ENCODE peak calls at places on chromosome 9, in seven cellular contexts. One of them, this sample, is unnamed.

GRCh38 chr9:16680965-16681658 is 189.4 kb downstream of the BNC2 start:
- DNase-seq in mesenchymal stem cell: no peak
- DNase-seq in neuronal stem cell: no peak
- DNase-seq in left ventricle myocardium inferior: no peak
- DNase-seq in fibroblast of lung: peak; percentile 79
- DNase-seq in CD4-positive, alpha-beta T cell: no peak
- DNase-seq in substantia nigra: no peak
- DNase-seq in this sample: no peak

GRCh38 chr9:133056533-133056932 is 5.2 kb upstream of the CEL start:
- DNase-seq in mesenchymal stem cell: no peak
- DNase-seq in neuronal stem cell: no peak
- DNase-seq in left ventricle myocardium inferior: no peak
- DNase-seq in fibroblast of lung: no peak
- DNase-seq in CD4-positive, alpha-beta T cell: no peak
- DNase-seq in substantia nigra: no peak
- DNase-seq in this sample: no peak

GRCh38 chr9:130122465-130122864 is 49.7 kb upstream of the NCS1 start:
- DNase-seq in mesenchymal stem cell: no peak
- DNase-seq in neuronal stem cell: no peak
- DNase-seq in left ventricle myocardium inferior: no peak
- DNase-seq in fibroblast of lung: no peak
- DNase-seq in CD4-positive, alpha-beta T cell: no peak
- DNase-seq in substantia nigra: no peak
- DNase-seq in this sample: no peak

GRCh38 chr9:84669008-84669292 is 579 bp upstream of the NTRK2 start:
- DNase-seq in mesenchymal stem cell: peak; percentile 33
- DNase-seq in neuronal stem cell: no peak
- DNase-seq in left ventricle myocardium inferior: no peak
- DNase-seq in fibroblast of lung: no peak
- DNase-seq in CD4-positive, alpha-beta T cell: no peak
- DNase-seq in substantia nigra: peak; percentile 55
- DNase-seq in this sample: no peak

GRCh38 chr9:134643306-134643705 is 1.7 kb downstream of the COL5A1 start:
- DNase-seq in mesenchymal stem cell: peak; percentile 51
- DNase-seq in neuronal stem cell: no peak
- DNase-seq in left ventricle myocardium inferior: no peak
- DNase-seq in fibroblast of lung: peak; percentile 48
- DNase-seq in CD4-positive, alpha-beta T cell: no peak
- DNase-seq in substantia nigra: no peak
- DNase-seq in this sample: no peak

GRCh38 chr9:7961076-7961475 is 161.5 kb upstream of the DMAC1 start:
- DNase-seq in mesenchymal stem cell: no peak
- DNase-seq in neuronal stem cell: no peak
- DNase-seq in left ventricle myocardium inferior: no peak
- DNase-seq in fibroblast of lung: no peak
- DNase-seq in CD4-positive, alpha-beta T cell: no peak
- DNase-seq in substantia nigra: no peak
- DNase-seq in this sample: no peak

GRCh38 chr9:133506653-133507038 is 18.1 kb downstream of the MYMK start:
- DNase-seq in mesenchymal stem cell: peak; percentile 92
- DNase-seq in neuronal stem cell: no peak
- DNase-seq in left ventricle myocardium inferior: peak; percentile 65
- DNase-seq in fibroblast of lung: peak; percentile 94
- DNase-seq in CD4-positive, alpha-beta T cell: no peak
- DNase-seq in substantia nigra: no peak
- DNase-seq in this sample: no peak

GRCh38 chr9:30597609-30598008 is 1786.8 kb upstream of the ACO1 start:
- DNase-seq in mesenchymal stem cell: no peak
- DNase-seq in neuronal stem cell: no peak
- DNase-seq in left ventricle myocardium inferior: no peak
- DNase-seq in fibroblast of lung: no peak
- DNase-seq in CD4-positive, alpha-beta T cell: no peak
- DNase-seq in substantia nigra: no peak
- DNase-seq in this sample: no peak

GRCh38 chr9:72980600-72981265 is 27.9 kb upstream of the ALDH1A1 start:
- DNase-seq in mesenchymal stem cell: no peak
- DNase-seq in neuronal stem cell: no peak
- DNase-seq in left ventricle myocardium inferior: no peak
- DNase-seq in fibroblast of lung: no peak
- DNase-seq in CD4-positive, alpha-beta T cell: no peak
- DNase-seq in substantia nigra: no peak
- DNase-seq in this sample: no peak

GRCh38 chr9:18826248-18826647 is 206.8 kb downstream of the SAXO1 start:
- DNase-seq in mesenchymal stem cell: no peak
- DNase-seq in neuronal stem cell: no peak
- DNase-seq in left ventricle myocardium inferior: no peak
- DNase-seq in fibroblast of lung: no peak
- DNase-seq in CD4-positive, alpha-beta T cell: no peak
- DNase-seq in substantia nigra: no peak
- DNase-seq in this sample: peak; percentile 12

GRCh38 chr9:69976165-69976564 is 67.5 kb upstream of the MAMDC2 start:
- DNase-seq in mesenchymal stem cell: peak; percentile 76
- DNase-seq in neuronal stem cell: no peak
- DNase-seq in left ventricle myocardium inferior: no peak
- DNase-seq in fibroblast of lung: peak; percentile 98
- DNase-seq in CD4-positive, alpha-beta T cell: no peak
- DNase-seq in substantia nigra: no peak
- DNase-seq in this sample: peak; percentile 37

GRCh38 chr9:35820076-35820475 is 5.2 kb upstream of the HINT2 start:
- DNase-seq in mesenchymal stem cell: no peak
- DNase-seq in neuronal stem cell: no peak
- DNase-seq in left ventricle myocardium inferior: no peak
- DNase-seq in fibroblast of lung: peak; percentile 72
- DNase-seq in CD4-positive, alpha-beta T cell: no peak
- DNase-seq in substantia nigra: no peak
- DNase-seq in this sample: no peak

GRCh38 chr9:2560175-2560574 is 61.4 kb upstream of the VLDLR start:
- DNase-seq in mesenchymal stem cell: no peak
- DNase-seq in neuronal stem cell: no peak
- DNase-seq in left ventricle myocardium inferior: no peak
- DNase-seq in fibroblast of lung: no peak
- DNase-seq in CD4-positive, alpha-beta T cell: no peak
- DNase-seq in substantia nigra: no peak
- DNase-seq in this sample: no peak

GRCh38 chr9:27118916-27119315 is 9.9 kb downstream of the TEK start:
- DNase-seq in mesenchymal stem cell: peak; percentile 58
- DNase-seq in neuronal stem cell: no peak
- DNase-seq in left ventricle myocardium inferior: no peak
- DNase-seq in fibroblast of lung: peak; percentile 82
- DNase-seq in CD4-positive, alpha-beta T cell: no peak
- DNase-seq in substantia nigra: no peak
- DNase-seq in this sample: no peak

DNA sequence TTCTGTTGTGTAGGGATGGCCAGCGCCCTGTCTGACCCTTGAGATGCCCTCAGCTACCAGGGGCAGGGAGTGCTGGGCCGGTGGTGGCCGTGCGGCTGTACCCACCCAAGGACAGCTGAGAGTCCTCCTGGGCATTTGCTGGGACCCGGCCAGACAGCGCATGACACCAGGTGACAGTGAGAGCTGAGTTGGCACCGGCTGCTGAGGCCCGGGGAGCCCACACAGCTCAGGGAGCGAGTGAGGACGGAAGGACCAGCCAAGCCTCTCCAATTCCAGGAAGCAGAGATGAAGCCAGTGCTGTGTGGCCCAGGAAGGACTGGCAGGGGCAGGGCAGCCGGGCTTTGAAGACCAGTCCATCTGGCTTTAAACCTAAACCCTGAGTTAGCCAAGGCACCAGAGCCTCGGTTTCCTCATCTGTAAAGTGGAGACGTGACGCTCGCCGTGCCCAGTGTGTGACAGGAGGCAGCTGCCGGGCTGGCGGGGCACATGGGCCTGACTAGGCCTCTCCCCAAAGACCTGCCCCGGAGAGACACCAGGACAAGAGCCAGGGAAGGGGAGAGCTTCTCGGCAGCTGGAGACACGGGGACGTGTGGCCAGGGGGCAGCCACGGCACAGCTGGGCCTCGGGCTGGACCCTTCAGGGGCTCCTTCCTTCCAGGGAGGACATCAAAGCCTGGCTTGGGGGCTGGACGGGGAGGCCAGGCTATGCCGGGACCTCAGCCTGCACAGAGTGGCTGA is 3.0 kb upstream of the AGPAT2 start:
- DNase-seq in mesenchymal stem cell: no peak
- DNase-seq in neuronal stem cell: no peak
- DNase-seq in left ventricle myocardium inferior: peak; percentile 86
- DNase-seq in fibroblast of lung: no peak
- DNase-seq in CD4-positive, alpha-beta T cell: no peak
- DNase-seq in substantia nigra: peak; percentile 54
- DNase-seq in this sample: no peak
- H3K27ac ChIP-seq in mesenchymal stem cell: no peak overlapping the region
- H3K27ac ChIP-seq in neuronal stem cell: no peak overlapping the region
- H3K27ac ChIP-seq in left ventricle myocardium inferior: peak overlapping the region; percentile 97
- H3K27ac ChIP-seq in fibroblast of lung: no peak overlapping the region
- H3K27ac ChIP-seq in CD4-positive, alpha-beta T cell: no peak overlapping the region
- H3K27ac ChIP-seq in substantia nigra: no peak overlapping the region
- H3K27ac ChIP-seq in this sample: no peak overlapping the region

DNA sequence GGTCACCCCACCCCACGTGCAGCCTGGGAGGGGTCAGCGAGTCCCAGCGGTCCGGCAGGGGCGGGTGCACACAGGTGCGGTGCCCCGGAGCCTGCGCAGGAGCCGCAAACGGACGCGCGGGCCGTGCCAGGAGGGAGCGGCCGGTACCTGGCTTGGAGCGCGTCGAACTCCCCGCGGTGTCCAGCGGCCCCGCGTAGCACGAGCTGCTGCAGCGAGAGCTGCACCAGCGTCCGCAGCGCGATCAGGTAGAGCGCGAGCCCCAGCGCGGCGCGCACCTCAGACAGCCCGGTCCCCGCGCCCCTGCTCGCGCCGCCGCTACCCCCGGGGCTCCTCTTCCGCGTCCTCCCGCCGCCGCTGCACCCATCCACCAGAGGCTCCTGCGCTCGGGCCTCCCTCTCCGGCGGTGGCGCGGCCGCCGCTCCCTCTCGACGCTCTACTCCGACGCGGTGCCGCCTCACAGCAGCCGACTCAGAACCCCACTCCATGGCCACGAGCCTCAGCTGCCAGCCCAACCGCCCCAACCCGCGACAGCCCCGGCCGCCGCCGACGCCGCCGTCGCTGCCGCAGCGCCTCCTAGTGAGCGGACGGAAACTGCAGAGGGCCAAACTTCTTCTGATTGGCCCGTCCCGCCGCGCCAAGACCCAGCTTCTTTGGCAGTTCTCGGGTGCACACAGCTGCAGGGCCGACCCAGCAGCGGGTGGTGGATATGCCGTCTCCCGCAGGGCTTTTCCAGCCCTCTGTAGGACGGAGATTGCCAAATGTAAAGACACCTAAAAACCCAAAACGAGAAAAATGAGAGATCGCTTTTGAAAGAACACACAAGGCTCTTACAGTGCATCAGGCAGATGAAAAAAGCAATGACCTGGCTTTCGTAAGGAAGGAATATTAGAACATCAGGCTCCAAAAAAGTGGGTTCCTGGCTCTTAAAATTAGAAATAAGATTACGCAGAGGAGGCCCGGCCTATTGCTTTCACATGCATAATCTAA is at the start of gene ERMP1:
- DNase-seq in mesenchymal stem cell: peak; percentile 85
- DNase-seq in neuronal stem cell: peak; percentile 80
- DNase-seq in left ventricle myocardium inferior: peak; percentile 92
- DNase-seq in fibroblast of lung: peak; percentile 74
- DNase-seq in CD4-positive, alpha-beta T cell: peak; percentile 91
- DNase-seq in substantia nigra: peak; percentile 89
- DNase-seq in this sample: peak; percentile 87
- H3K27ac ChIP-seq in mesenchymal stem cell: peak within 1 kb of the TSS; percentile 21
- H3K27ac ChIP-seq in neuronal stem cell: no peak within 1 kb of the TSS
- H3K27ac ChIP-seq in left ventricle myocardium inferior: peak within 1 kb of the TSS; percentile 80
- H3K27ac ChIP-seq in fibroblast of lung: no peak within 1 kb of the TSS
- H3K27ac ChIP-seq in CD4-positive, alpha-beta T cell: peak within 1 kb of the TSS; percentile 36
- H3K27ac ChIP-seq in substantia nigra: peak within 1 kb of the TSS; percentile 88
- H3K27ac ChIP-seq in this sample: peak within 1 kb of the TSS; percentile 72

GRCh38 chr9:115034801-115035200 is 83.2 kb downstream of the TNC start:
- DNase-seq in mesenchymal stem cell: peak; percentile 46
- DNase-seq in neuronal stem cell: no peak
- DNase-seq in left ventricle myocardium inferior: no peak
- DNase-seq in fibroblast of lung: peak; percentile 96
- DNase-seq in CD4-positive, alpha-beta T cell: no peak
- DNase-seq in substantia nigra: no peak
- DNase-seq in this sample: no peak
- H3K27ac ChIP-seq in mesenchymal stem cell: peak overlapping the region; percentile 83
- H3K27ac ChIP-seq in neuronal stem cell: no peak overlapping the region
- H3K27ac ChIP-seq in left ventricle myocardium inferior: no peak overlapping the region
- H3K27ac ChIP-seq in fibroblast of lung: no peak overlapping the region
- H3K27ac ChIP-seq in CD4-positive, alpha-beta T cell: no peak overlapping the region
- H3K27ac ChIP-seq in substantia nigra: no peak overlapping the region
- H3K27ac ChIP-seq in this sample: no peak overlapping the region

GRCh38 chr9:91074866-91075265 is 273.2 kb downstream of the SYK start:
- DNase-seq in mesenchymal stem cell: no peak
- DNase-seq in neuronal stem cell: no peak
- DNase-seq in left ventricle myocardium inferior: no peak
- DNase-seq in fibroblast of lung: no peak
- DNase-seq in CD4-positive, alpha-beta T cell: no peak
- DNase-seq in substantia nigra: no peak
- DNase-seq in this sample: no peak

GRCh38 chr9:91071185-91071990 is 269.8 kb downstream of the SYK start:
- DNase-seq in mesenchymal stem cell: peak; percentile 97
- DNase-seq in neuronal stem cell: no peak
- DNase-seq in left ventricle myocardium inferior: no peak
- DNase-seq in fibroblast of lung: peak; percentile 90
- DNase-seq in CD4-positive, alpha-beta T cell: no peak
- DNase-seq in substantia nigra: peak; percentile 8
- DNase-seq in this sample: no peak

GRCh38 chr9:91075279-91075678 is 273.7 kb downstream of the SYK start:
- DNase-seq in mesenchymal stem cell: no peak
- DNase-seq in neuronal stem cell: no peak
- DNase-seq in left ventricle myocardium inferior: no peak
- DNase-seq in fibroblast of lung: peak; percentile 9
- DNase-seq in CD4-positive, alpha-beta T cell: no peak
- DNase-seq in substantia nigra: no peak
- DNase-seq in this sample: no peak

GRCh38 chr9:91073811-91074771 is 272.5 kb downstream of the SYK start:
- DNase-seq in mesenchymal stem cell: no peak
- DNase-seq in neuronal stem cell: no peak
- DNase-seq in left ventricle myocardium inferior: no peak
- DNase-seq in fibroblast of lung: no peak
- DNase-seq in CD4-positive, alpha-beta T cell: no peak
- DNase-seq in substantia nigra: peak; percentile 17
- DNase-seq in this sample: no peak

DNA sequence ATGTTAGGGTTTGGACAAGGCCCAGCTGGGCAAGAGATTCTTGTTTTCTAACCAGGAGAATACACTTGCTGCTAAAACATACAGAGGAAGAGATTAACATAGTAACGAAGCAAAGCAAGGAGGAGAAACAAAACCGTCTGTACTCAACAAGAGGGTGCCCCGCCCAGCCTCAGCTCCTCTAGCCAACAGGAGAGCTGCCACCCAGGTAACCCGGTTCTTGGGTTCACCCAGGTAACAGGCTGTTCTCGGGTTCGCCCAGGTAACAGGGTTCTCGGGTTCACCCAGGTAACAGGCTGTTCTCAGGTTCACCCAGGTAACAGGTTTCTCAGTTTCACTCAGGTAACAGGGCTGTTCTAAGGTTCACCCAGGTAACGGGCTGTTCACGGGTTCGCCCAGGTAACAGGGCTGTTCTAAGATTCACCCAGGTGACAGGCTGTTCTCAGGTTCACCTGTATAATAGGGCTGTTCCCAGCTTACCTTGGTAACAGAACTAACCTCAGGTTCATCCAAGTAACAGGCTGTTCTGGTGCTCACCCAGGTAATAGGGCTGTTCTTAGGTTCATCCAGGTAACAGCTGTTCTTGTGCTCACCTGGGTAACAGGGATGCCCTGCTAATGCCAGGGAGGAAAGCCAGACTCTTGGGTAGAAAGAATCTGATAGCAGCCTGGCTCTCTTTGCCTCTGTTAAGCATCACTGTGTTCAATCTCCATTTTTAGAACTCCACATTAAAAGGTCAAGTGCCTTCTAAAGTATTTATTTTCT is 271.6 kb downstream of the SYK start:
- DNase-seq in mesenchymal stem cell: no peak
- DNase-seq in neuronal stem cell: no peak
- DNase-seq in left ventricle myocardium inferior: no peak
- DNase-seq in fibroblast of lung: no peak
- DNase-seq in CD4-positive, alpha-beta T cell: no peak
- DNase-seq in substantia nigra: no peak
- DNase-seq in this sample: no peak
- H3K27ac ChIP-seq in mesenchymal stem cell: no peak overlapping the region
- H3K27ac ChIP-seq in neuronal stem cell: no peak overlapping the region
- H3K27ac ChIP-seq in left ventricle myocardium inferior: no peak overlapping the region
- H3K27ac ChIP-seq in fibroblast of lung: no peak overlapping the region
- H3K27ac ChIP-seq in CD4-positive, alpha-beta T cell: no peak overlapping the region
- H3K27ac ChIP-seq in substantia nigra: no peak overlapping the region
- H3K27ac ChIP-seq in this sample: no peak overlapping the region